ENCODE peak calls at places on chromosomes 7 and 10, in eight cellular contexts. G is brain microvascular endothelial cell; M is GM12891; X is stimulated activated CD4-positive, alpha-beta T cell treated with anti-CD3 and anti-CD28 coated beads, Interleukin-1b, Interleukin-23, amount 100 ng/mL, for 1 hour; O is neural crest cell; Q is MV-4-11; C is NCI-H774; J is Panc1. P is an unnamed sample.

GRCh38 chr7:105643384-105643783 is 62.1 kb upstream of the EFCAB10 start:
- DNase-seq in M (no peak), G (peak; percentile 15), C (no peak), Q (no peak), X (no peak), J (no peak), O (peak; percentile 53), P (no peak)

GRCh38 chr10:67917683-67918082 is 33.2 kb downstream of the SIRT1 start:
- DNase-seq in G (no peak), X (no peak), M (no peak), Q (no peak), J (no peak), O (no peak), C (no peak), P (no peak)

GRCh38 chr10:95394161-95394880 is 103.5 kb upstream of the PDLIM1 start:
- DNase-seq in O (no peak), X (no peak), J (no peak), M (no peak), G (no peak), C (no peak), Q (no peak), P (no peak)

GRCh38 chr10:127942811-127943210 is 35.9 kb downstream of the PTPRE start:
- DNase-seq in X (no peak), M (no peak), C (no peak), Q (no peak), G (peak; percentile 61), J (no peak), O (no peak), P (no peak)

GRCh38 chr10:44925224-44925623 is 14.1 kb downstream of the TMEM72 start:
- DNase-seq in G (peak; percentile 27), J (no peak), X (no peak), O (peak; percentile 48), Q (no peak), M (no peak), C (no peak), P (peak; percentile 3)

GRCh38 chr7:128805225-128805624 is 13.5 kb downstream of the CCDC136 start:
- DNase-seq in G (no peak), J (no peak), Q (no peak), O (no peak), C (no peak), X (no peak), M (no peak), P (no peak)

GRCh38 chr7:98323597-98324322 is 42.3 kb downstream of the BRI3 start:
- DNase-seq in Q (no peak), O (no peak), M (no peak), C (no peak), X (no peak), J (no peak), G (peak; percentile 20), P (no peak)

GRCh38 chr7:117829450-117829849 is 43.8 kb downstream of the CTTNBP2 start:
- DNase-seq in X (no peak), M (no peak), Q (no peak), J (no peak), G (no peak), C (no peak), O (no peak), P (no peak)

GRCh38 chr10:116784651-116785050 is 42.3 kb upstream of the HSPA12A start:
- DNase-seq in J (no peak), M (no peak), Q (no peak), G (no peak), O (no peak), C (no peak), X (no peak), P (no peak)

GRCh38 chr7:28686418-28686800 is 271.7 kb downstream of the TRIL start:
- DNase-seq in M (no peak), G (peak; percentile 68), O (peak; percentile 29), X (no peak), J (peak; percentile 24), Q (no peak), C (peak; percentile 35), P (no peak)

GRCh38 chr10:71882813-71883746 is 32.0 kb upstream of the PSAP start:
- DNase-seq in O (no peak), J (no peak), C (no peak), Q (peak; percentile 77), G (no peak), M (no peak), X (no peak), P (peak; percentile 93)

GRCh38 chr7:29859089-29859488 is 52.8 kb downstream of the WIPF3 start:
- DNase-seq in M (no peak), J (no peak), G (no peak), Q (no peak), O (no peak), X (no peak), C (no peak), P (no peak)

GRCh38 chr10:73838827-73839226 is 27.4 kb upstream of the NDST2 start:
- DNase-seq in X (no peak), C (no peak), G (no peak), M (no peak), J (no peak), Q (no peak), O (no peak), P (no peak)

GRCh38 chr10:128854965-128855364 is 612.1 kb upstream of the MGMT start:
- DNase-seq in Q (no peak), C (no peak), G (no peak), O (no peak), J (no peak), M (no peak), X (no peak), P (no peak)

GRCh38 chr7:24882989-24883631 is 96.9 kb downstream of the OSBPL3 start:
- DNase-seq in J (no peak), G (peak; percentile 84), C (no peak), O (no peak), M (no peak), X (no peak), Q (no peak), P (no peak)

GRCh38 chr7:69162931-69163330 is 435.3 kb upstream of the AUTS2 start:
- DNase-seq in O (no peak), C (no peak), J (no peak), X (no peak), G (no peak), Q (no peak), M (no peak), P (no peak)

GRCh38 chr7:116952640-116953371 is 495 bp upstream of the ST7 start:
- DNase-seq in C (peak; percentile 49), Q (peak; percentile 60), G (peak; percentile 67), M (no peak), O (peak; percentile 37), J (peak; percentile 28), X (no peak), P (peak; percentile 34)

GRCh38 chr10:63491558-63492316 is 26.0 kb upstream of the JMJD1C start:
- DNase-seq in X (no peak), C (no peak), M (no peak), O (no peak), Q (peak; percentile 66), J (no peak), G (peak; percentile 66), P (peak; percentile 57)

GRCh38 chr7:24911213-24911603 is 68.8 kb downstream of the OSBPL3 start:
- DNase-seq in X (no peak), Q (peak; percentile 41), C (no peak), O (no peak), J (no peak), M (no peak), G (no peak), P (no peak)

GRCh38 chr10:19922236-19922963 is 106.2 kb downstream of the PLXDC2 start:
- DNase-seq in M (no peak), Q (no peak), J (no peak), O (no peak), C (no peak), G (peak; percentile 83), X (no peak), P (no peak)

GRCh38 chr10:58041901-58042300 is 225.8 kb downstream of the IPMK start:
- DNase-seq in M (no peak), C (no peak), Q (no peak), X (no peak), G (no peak), O (no peak), J (no peak), P (no peak)

GRCh38 chr10:95268438-95268837 is 22.4 kb downstream of the PDLIM1 start:
- DNase-seq in X (no peak), J (no peak), Q (no peak), G (peak; percentile 79), M (no peak), O (no peak), C (no peak), P (no peak)

GRCh38 chr7:123635551-123636359 is 19.9 kb upstream of the LMOD2 start:
- DNase-seq in X (no peak), O (no peak), M (peak; percentile 2), J (no peak), Q (peak; percentile 6), G (peak; percentile 51), C (no peak), P (no peak)

GRCh38 chr10:99612167-99612831 is 7.9 kb downstream of the SLC25A28 start:
- DNase-seq in G (peak; percentile 53), M (peak; percentile 23), J (peak; percentile 48), O (peak; percentile 26), X (no peak), C (no peak), Q (peak; percentile 38), P (peak; percentile 45)

GRCh38 chr7:4879401-4880081 is 4.0 kb downstream of the RADIL start:
- DNase-seq in G (no peak), Q (no peak), M (no peak), O (no peak), X (no peak), C (no peak), J (no peak), P (no peak)

GRCh38 chr7:30433082-30433481 is 45.5 kb downstream of the NOD1 start:
- DNase-seq in J (no peak), M (no peak), Q (peak; percentile 89), C (no peak), G (peak; percentile 3), O (no peak), X (no peak), P (no peak)

GRCh38 chr7:15323545-15323944 is 238.3 kb downstream of the AGMO start:
- DNase-seq in M (no peak), Q (no peak), J (no peak), O (no peak), C (no peak), G (no peak), X (no peak), P (no peak)

GRCh38 chr7:50418086-50418515 is 32.0 kb downstream of the FIGNL1 start:
- DNase-seq in O (peak; percentile 73), Q (peak; percentile 80), X (peak; percentile 30), C (peak; percentile 84), J (peak; percentile 73), G (peak; percentile 80), M (no peak), P (peak; percentile 56)